ENCODE peak calls at places on chromosomes 16 and 17, in five cellular contexts. One of them, this sample, is unnamed.

GRCh38 chr16:48687421-48688038 is 77.5 kb upstream of the N4BP1 start:
- DNase-seq in NCI-H510A treated with DMSO at 0.1 percent for 48 hours: peak
- DNase-seq in cardiac muscle cell: peak
- DNase-seq in stromal cell of bone marrow: peak
- DNase-seq in kidney epithelial cell: peak
- DNase-seq in this sample: peak

GRCh38 chr16:15650698-15651161 is 685 bp downstream of the NDE1 start:
- DNase-seq in NCI-H510A treated with DMSO at 0.1 percent for 48 hours: peak
- DNase-seq in cardiac muscle cell: peak
- DNase-seq in stromal cell of bone marrow: no peak
- DNase-seq in kidney epithelial cell: no peak
- DNase-seq in this sample: no peak

GRCh38 chr16:2295056-2295798 is 27.3 kb upstream of the RNPS1 start:
- DNase-seq in NCI-H510A treated with DMSO at 0.1 percent for 48 hours: no peak
- DNase-seq in cardiac muscle cell: no peak
- DNase-seq in stromal cell of bone marrow: no peak
- DNase-seq in kidney epithelial cell: no peak
- DNase-seq in this sample: no peak

GRCh38 chr16:72576189-72576588 is 404.2 kb upstream of the PMFBP1 start:
- DNase-seq in NCI-H510A treated with DMSO at 0.1 percent for 48 hours: no peak
- DNase-seq in cardiac muscle cell: no peak
- DNase-seq in stromal cell of bone marrow: no peak
- DNase-seq in kidney epithelial cell: no peak
- DNase-seq in this sample: no peak

GRCh38 chr16:14427371-14427948 is 202.6 kb downstream of the PARN start:
- DNase-seq in NCI-H510A treated with DMSO at 0.1 percent for 48 hours: no peak
- DNase-seq in cardiac muscle cell: no peak
- DNase-seq in stromal cell of bone marrow: peak
- DNase-seq in kidney epithelial cell: no peak
- DNase-seq in this sample: no peak

GRCh38 chr17:74493381-74493833 is 27.0 kb downstream of the CD300A start:
- DNase-seq in NCI-H510A treated with DMSO at 0.1 percent for 48 hours: peak
- DNase-seq in cardiac muscle cell: peak
- DNase-seq in stromal cell of bone marrow: peak
- DNase-seq in kidney epithelial cell: no peak
- DNase-seq in this sample: no peak

GRCh38 chr17:17103160-17103559 is 60.9 kb downstream of the MPRIP start:
- DNase-seq in NCI-H510A treated with DMSO at 0.1 percent for 48 hours: no peak
- DNase-seq in cardiac muscle cell: peak
- DNase-seq in stromal cell of bone marrow: no peak
- DNase-seq in kidney epithelial cell: no peak
- DNase-seq in this sample: no peak

GRCh38 chr16:89031715-89032659 is 55.0 kb upstream of the CBFA2T3 start:
- DNase-seq in NCI-H510A treated with DMSO at 0.1 percent for 48 hours: no peak
- DNase-seq in cardiac muscle cell: no peak
- DNase-seq in stromal cell of bone marrow: no peak
- DNase-seq in kidney epithelial cell: no peak
- DNase-seq in this sample: no peak

GRCh38 chr16:66020061-66020460 is 346.4 kb upstream of the CDH5 start:
- DNase-seq in NCI-H510A treated with DMSO at 0.1 percent for 48 hours: no peak
- DNase-seq in cardiac muscle cell: no peak
- DNase-seq in stromal cell of bone marrow: no peak
- DNase-seq in kidney epithelial cell: no peak
- DNase-seq in this sample: no peak

GRCh38 chr17:76924345-76925332 is 56.4 kb downstream of the MGAT5B start:
- DNase-seq in NCI-H510A treated with DMSO at 0.1 percent for 48 hours: peak
- DNase-seq in cardiac muscle cell: no peak
- DNase-seq in stromal cell of bone marrow: no peak
- DNase-seq in kidney epithelial cell: no peak
- DNase-seq in this sample: no peak

GRCh38 chr17:73652886-73653480 is 8.7 kb upstream of the SDK2 start:
- DNase-seq in NCI-H510A treated with DMSO at 0.1 percent for 48 hours: no peak
- DNase-seq in cardiac muscle cell: no peak
- DNase-seq in stromal cell of bone marrow: no peak
- DNase-seq in kidney epithelial cell: no peak
- DNase-seq in this sample: no peak

GRCh38 chr16:28149016-28149888 is 62.5 kb downstream of the XPO6 start:
- DNase-seq in NCI-H510A treated with DMSO at 0.1 percent for 48 hours: no peak
- DNase-seq in cardiac muscle cell: no peak
- DNase-seq in stromal cell of bone marrow: no peak
- DNase-seq in kidney epithelial cell: no peak
- DNase-seq in this sample: no peak

GRCh38 chr17:9811086-9811485 is 10.8 kb downstream of the GSG1L2 start:
- DNase-seq in NCI-H510A treated with DMSO at 0.1 percent for 48 hours: no peak
- DNase-seq in cardiac muscle cell: no peak
- DNase-seq in stromal cell of bone marrow: no peak
- DNase-seq in kidney epithelial cell: no peak
- DNase-seq in this sample: no peak

GRCh38 chr17:20156196-20157077 is 147.3 kb downstream of the SPECC1 start:
- DNase-seq in NCI-H510A treated with DMSO at 0.1 percent for 48 hours: peak
- DNase-seq in cardiac muscle cell: peak
- DNase-seq in stromal cell of bone marrow: no peak
- DNase-seq in kidney epithelial cell: no peak
- DNase-seq in this sample: peak

GRCh38 chr17:32771396-32771795 is 105.5 kb downstream of the MYO1D start:
- DNase-seq in NCI-H510A treated with DMSO at 0.1 percent for 48 hours: no peak
- DNase-seq in cardiac muscle cell: no peak
- DNase-seq in stromal cell of bone marrow: no peak
- DNase-seq in kidney epithelial cell: no peak
- DNase-seq in this sample: no peak

GRCh38 chr17:44607836-44608690 is 48.2 kb upstream of the MEIOC start:
- DNase-seq in NCI-H510A treated with DMSO at 0.1 percent for 48 hours: peak
- DNase-seq in cardiac muscle cell: no peak
- DNase-seq in stromal cell of bone marrow: peak
- DNase-seq in kidney epithelial cell: no peak
- DNase-seq in this sample: no peak

GRCh38 chr17:53627511-53627910 is 195.2 kb upstream of the KIF2B start:
- DNase-seq in NCI-H510A treated with DMSO at 0.1 percent for 48 hours: no peak
- DNase-seq in cardiac muscle cell: no peak
- DNase-seq in stromal cell of bone marrow: peak
- DNase-seq in kidney epithelial cell: peak
- DNase-seq in this sample: no peak

GRCh38 chr17:16275024-16275423 is 58.0 kb downstream of the PIGL start:
- DNase-seq in NCI-H510A treated with DMSO at 0.1 percent for 48 hours: no peak
- DNase-seq in cardiac muscle cell: no peak
- DNase-seq in stromal cell of bone marrow: no peak
- DNase-seq in kidney epithelial cell: no peak
- DNase-seq in this sample: no peak

GRCh38 chr16:63403792-63404191 is 1367.6 kb upstream of the CDH8 start:
- DNase-seq in NCI-H510A treated with DMSO at 0.1 percent for 48 hours: no peak
- DNase-seq in cardiac muscle cell: no peak
- DNase-seq in stromal cell of bone marrow: no peak
- DNase-seq in kidney epithelial cell: no peak
- DNase-seq in this sample: no peak

GRCh38 chr16:87382023-87382785 is 1.4 kb downstream of the FBXO31 start:
- DNase-seq in NCI-H510A treated with DMSO at 0.1 percent for 48 hours: no peak
- DNase-seq in cardiac muscle cell: no peak
- DNase-seq in stromal cell of bone marrow: no peak
- DNase-seq in kidney epithelial cell: no peak
- DNase-seq in this sample: no peak

GRCh38 chr17:69723316-69723715 is 308.8 kb downstream of the MAP2K6 start:
- DNase-seq in NCI-H510A treated with DMSO at 0.1 percent for 48 hours: no peak
- DNase-seq in cardiac muscle cell: no peak
- DNase-seq in stromal cell of bone marrow: no peak
- DNase-seq in kidney epithelial cell: no peak
- DNase-seq in this sample: no peak

GRCh38 chr17:5545051-5545987 is 39.0 kb downstream of the NLRP1 start:
- DNase-seq in NCI-H510A treated with DMSO at 0.1 percent for 48 hours: no peak
- DNase-seq in cardiac muscle cell: no peak
- DNase-seq in stromal cell of bone marrow: no peak
- DNase-seq in kidney epithelial cell: no peak
- DNase-seq in this sample: no peak

GRCh38 chr16:57614546-57615343 is 13.7 kb upstream of the ADGRG1 start:
- DNase-seq in NCI-H510A treated with DMSO at 0.1 percent for 48 hours: no peak
- DNase-seq in cardiac muscle cell: no peak
- DNase-seq in stromal cell of bone marrow: no peak
- DNase-seq in kidney epithelial cell: no peak
- DNase-seq in this sample: no peak

GRCh38 chr17:17361543-17362511 is 58.7 kb downstream of the NT5M start:
- DNase-seq in NCI-H510A treated with DMSO at 0.1 percent for 48 hours: no peak
- DNase-seq in cardiac muscle cell: no peak
- DNase-seq in stromal cell of bone marrow: no peak
- DNase-seq in kidney epithelial cell: no peak
- DNase-seq in this sample: no peak

This sample was measured in keratinocyte.